ENCODE peak calls at places on chromosomes 13 and 19, in five cellular contexts. E is frontal cortex, V is upper lobe of right lung, P is A549, X is AG09319. D is an unnamed sample.

GRCh38 chr13:45219938-45220375 is 19.1 kb upstream of the KCTD4 start:
- DNase-seq in E (no peak), X (no peak), V (no peak), P (peak; percentile 72), D (no peak)

GRCh38 chr19:17873661-17874422 is 2.1 kb downstream of the SLC5A5 start:
- DNase-seq in P (peak; percentile 69), E (no peak), V (peak; percentile 77), X (no peak), D (no peak)

GRCh38 chr19:53621885-53622710 is 9.7 kb upstream of the DPRX start:
- DNase-seq in P (peak; percentile 66), V (no peak), X (no peak), E (no peak), D (no peak)

GRCh38 chr13:49627831-49628652 is at the start of gene ARL11:
- DNase-seq in V (peak; percentile 85), P (no peak), E (no peak), X (no peak), D (no peak)

GRCh38 chr13:57123660-57124059 is 17.1 kb upstream of the PRR20A start:
- DNase-seq in X (no peak), E (no peak), V (no peak), P (no peak), D (no peak)

GRCh38 chr19:17902701-17903100 is 30.1 kb upstream of the CCDC124 start:
- DNase-seq in E (no peak), P (no peak), V (no peak), X (peak; percentile 7), D (no peak)

GRCh38 chr13:80131204-80131603 is 209.7 kb downstream of the SPRY2 start:
- DNase-seq in E (no peak), X (no peak), V (peak; percentile 90), P (peak; percentile 68), D (no peak)

GRCh38 chr19:12788682-12789097 is 2.6 kb upstream of the JUNB start:
- DNase-seq in E (no peak), X (no peak), V (peak; percentile 91), P (peak; percentile 89), D (no peak)

D was measured in activated CD4-positive, CD25-positive, alpha-beta regulatory T cell treated with anti-CD3 and anti-CD28 coated beads, Interleukin-2, amount 50 U/mL, for 16 hours.